ENCODE peak calls at places on chromosomes 2 and 18, in five cellular contexts. N is small intestine, Z is colonic mucosa, S is right atrium auricular region, E is Peyer's patch. V is an unnamed sample.

GRCh38 chr2:108926561-108927380 is 62.2 kb downstream of the EDAR start:
- DNase-seq in N (no peak), Z (no peak), S (no peak), E (peak; percentile 33), V (peak; percentile 66)

GRCh38 chr2:144430722-144431163 is 89.2 kb downstream of the ZEB2 start:
- DNase-seq in N (no peak), Z (no peak), S (no peak), E (no peak), V (no peak)

GRCh38 chr2:28269019-28269784 is 123.5 kb upstream of the FOSL2 start:
- DNase-seq in N (peak; percentile 98), Z (peak; percentile 79), S (no peak), E (no peak), V (no peak)

GRCh38 chr2:221517362-221518121 is 54.6 kb downstream of the EPHA4 start:
- DNase-seq in N (peak; percentile 13), Z (peak; percentile 67), S (peak; percentile 71), E (no peak), V (peak; percentile 90)

GRCh38 chr2:180573951-180574350 is 406.5 kb upstream of the UBE2E3 start:
- DNase-seq in N (no peak), Z (no peak), S (no peak), E (no peak), V (no peak)

GRCh38 chr18:59729781-59730180 is 32.6 kb upstream of the CCBE1 start:
- DNase-seq in N (no peak), Z (no peak), S (no peak), E (no peak), V (no peak)

GRCh38 chr2:55026202-55026601 is 24.0 kb downstream of the RTN4 start:
- DNase-seq in N (no peak), Z (no peak), S (no peak), E (no peak), V (no peak)

GRCh38 chr2:106161938-106162814 is 31.9 kb downstream of the UXS1 start:
- DNase-seq in N (peak; percentile 25), Z (no peak), S (no peak), E (no peak), V (no peak)

GRCh38 chr2:235007664-235008457 is 56.0 kb downstream of the SH3BP4 start:
- DNase-seq in N (no peak), Z (no peak), S (no peak), E (no peak), V (no peak)

GRCh38 chr2:31558401-31559295 is 22.1 kb downstream of the SRD5A2 start:
- DNase-seq in N (no peak), Z (no peak), S (no peak), E (no peak), V (no peak)

GRCh38 chr18:35345460-35345921 is 1.3 kb upstream of the ZNF24 start:
- DNase-seq in N (peak; percentile 6), Z (no peak), S (no peak), E (no peak), V (no peak)

GRCh38 chr2:174771631-174772491 is 7.6 kb upstream of the CHRNA1 start:
- DNase-seq in N (peak; percentile 63), Z (peak; percentile 61), S (peak; percentile 87), E (peak; percentile 72), V (peak; percentile 84)

GRCh38 chr2:88626171-88627054 is 851 bp downstream of the EIF2AK3 start:
- DNase-seq in N (peak; percentile 26), Z (peak; percentile 42), S (no peak), E (peak; percentile 64), V (peak; percentile 94)

GRCh38 chr2:20717641-20718040 is 50.7 kb downstream of the GDF7 start:
- DNase-seq in N (no peak), Z (no peak), S (no peak), E (no peak), V (no peak)

GRCh38 chr2:97891611-97892010 is 104.1 kb downstream of the TMEM131 start:
- DNase-seq in N (no peak), Z (no peak), S (no peak), E (no peak), V (no peak)

GRCh38 chr2:95034818-95035217 is 9.3 kb downstream of the MAL start:
- DNase-seq in N (no peak), Z (no peak), S (no peak), E (no peak), V (no peak)

GRCh38 chr18:55302337-55302833 is 285.6 kb downstream of the TCF4 start:
- DNase-seq in N (no peak), Z (no peak), S (no peak), E (no peak), V (no peak)

GRCh38 chr18:75249672-75250470 is 39.3 kb downstream of the TSHZ1 start:
- DNase-seq in N (no peak), Z (no peak), S (no peak), E (no peak), V (no peak)

GRCh38 chr2:102066554-102066953 is 74.8 kb downstream of the IL1R2 start:
- DNase-seq in N (no peak), Z (no peak), S (no peak), E (no peak), V (no peak)
- H3K27ac ChIP-seq in N (no peak overlapping the region), Z (no peak overlapping the region), S (no peak overlapping the region), E (no peak overlapping the region), V (no peak overlapping the region)

GRCh38 chr18:9105420-9105819 is 2.9 kb downstream of the NDUFV2 start:
- DNase-seq in N (no peak), Z (no peak), S (no peak), E (no peak), V (no peak)
- H3K27ac ChIP-seq in N (no peak overlapping the region), Z (no peak overlapping the region), S (no peak overlapping the region), E (peak overlapping the region; percentile 11), V (peak overlapping the region; percentile 9)

GRCh38 chr2:29477186-29477585 is 362.0 kb downstream of the CLIP4 start:
- DNase-seq in N (no peak), Z (no peak), S (no peak), E (no peak), V (no peak)

GRCh38 chr2:29478641-29479040 is 363.4 kb downstream of the CLIP4 start:
- DNase-seq in N (no peak), Z (no peak), S (no peak), E (no peak), V (no peak)

GRCh38 chr2:29481313-29481712 is 366.1 kb downstream of the CLIP4 start:
- DNase-seq in N (no peak), Z (no peak), S (no peak), E (no peak), V (no peak)

GRCh38 chr2:29480423-29480822 is 365.2 kb downstream of the CLIP4 start:
- DNase-seq in N (no peak), Z (no peak), S (no peak), E (no peak), V (no peak)

GRCh38 chr2:29479566-29479965 is 364.4 kb downstream of the CLIP4 start:
- DNase-seq in N (no peak), Z (no peak), S (no peak), E (no peak), V (no peak)
- H3K27ac ChIP-seq in N (no peak overlapping the region), Z (no peak overlapping the region), S (no peak overlapping the region), E (no peak overlapping the region), V (no peak overlapping the region)

GRCh38 chr2:38281095-38281742 is 95.9 kb downstream of the ATL2 start:
- DNase-seq in N (no peak), Z (no peak), S (no peak), E (no peak), V (no peak)

GRCh38 chr2:38271697-38272096 is 105.4 kb downstream of the ATL2 start:
- DNase-seq in N (no peak), Z (no peak), S (no peak), E (no peak), V (no peak)

GRCh38 chr2:38274286-38275276 is 102.5 kb downstream of the ATL2 start:
- DNase-seq in N (peak; percentile 33), Z (no peak), S (no peak), E (no peak), V (no peak)

GRCh38 chr2:38279201-38279600 is 97.9 kb downstream of the ATL2 start:
- DNase-seq in N (no peak), Z (no peak), S (no peak), E (no peak), V (no peak)

GRCh38 chr2:38277245-38278119 is 99.6 kb downstream of the ATL2 start:
- DNase-seq in N (no peak), Z (no peak), S (no peak), E (no peak), V (no peak)
- H3K27ac ChIP-seq in N (no peak overlapping the region), Z (peak overlapping the region; percentile 1), S (no peak overlapping the region), E (no peak overlapping the region), V (no peak overlapping the region)

GRCh38 chr2:85736456-85737355 is 17.1 kb upstream of the ATOH8 start:
- DNase-seq in N (no peak), Z (no peak), S (no peak), E (no peak), V (no peak)
- H3K27ac ChIP-seq in N (no peak overlapping the region), Z (no peak overlapping the region), S (peak overlapping the region; percentile 46), E (peak overlapping the region; percentile 70), V (peak overlapping the region; percentile 15)

DNA sequence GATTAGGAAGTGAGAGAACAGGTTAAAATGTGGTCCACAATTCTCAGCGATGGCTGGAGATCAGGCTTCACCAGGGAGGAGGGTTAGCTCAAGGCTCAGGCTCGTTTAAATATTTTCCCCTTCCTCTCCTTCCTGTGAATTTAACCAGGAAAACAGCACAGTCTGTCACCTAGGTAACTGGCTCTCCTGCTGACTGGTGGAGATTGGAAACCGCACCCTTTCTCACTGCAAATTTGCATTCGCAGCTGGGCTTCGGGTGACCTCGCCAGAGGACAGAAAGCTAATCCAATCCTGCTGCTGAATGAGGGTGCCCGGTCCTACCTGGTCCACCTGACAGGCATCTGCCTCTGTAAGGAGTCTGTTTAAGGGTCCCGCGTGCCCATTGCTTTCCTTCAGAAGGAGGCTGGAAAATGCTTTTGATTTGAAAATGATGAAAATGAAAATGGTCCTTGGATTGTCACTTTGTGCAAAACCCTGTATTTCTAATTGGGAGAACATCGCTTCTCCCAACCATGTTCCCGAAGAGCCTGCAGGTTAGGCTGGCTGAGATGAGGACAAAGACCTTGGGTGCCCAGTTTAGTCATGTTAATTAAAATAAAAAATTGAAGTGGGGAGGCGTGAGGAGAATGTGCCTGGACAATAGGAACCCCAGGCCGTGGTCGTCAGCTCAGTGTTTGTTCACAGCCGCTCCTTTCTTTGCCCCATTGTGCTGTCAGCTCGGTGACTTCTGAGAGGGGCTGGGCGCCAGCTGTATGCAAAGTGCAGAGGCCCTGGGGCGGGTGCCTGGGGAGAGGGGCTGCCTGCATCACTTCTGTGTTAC is 43.4 kb upstream of the MTCL1 start:
- DNase-seq in N (peak; percentile 26), Z (peak; percentile 40), S (no peak), E (no peak), V (no peak)
- H3K27ac ChIP-seq in N (no peak overlapping the region), Z (no peak overlapping the region), S (no peak overlapping the region), E (no peak overlapping the region), V (no peak overlapping the region)

GRCh38 chr2:227415538-227416424 is 28.0 kb upstream of the SCYGR1 start:
- DNase-seq in N (peak; percentile 29), Z (no peak), S (peak; percentile 76), E (no peak), V (peak; percentile 80)
- H3K27ac ChIP-seq in N (no peak overlapping the region), Z (no peak overlapping the region), S (peak overlapping the region; percentile 3), E (no peak overlapping the region), V (peak overlapping the region; percentile 89)

GRCh38 chr2:241567776-241568175 is 9.2 kb downstream of the BOK start:
- DNase-seq in N (no peak), Z (no peak), S (no peak), E (no peak), V (no peak)

GRCh38 chr2:241570961-241571581 is 12.5 kb downstream of the BOK start:
- DNase-seq in N (no peak), Z (no peak), S (no peak), E (no peak), V (peak; percentile 74)

GRCh38 chr2:241568738-241569137 is 10.2 kb downstream of the BOK start:
- DNase-seq in N (no peak), Z (no peak), S (no peak), E (no peak), V (peak; percentile 33)

GRCh38 chr2:241571821-241572620 is 13.5 kb downstream of the BOK start:
- DNase-seq in N (no peak), Z (no peak), S (no peak), E (no peak), V (peak; percentile 54)

GRCh38 chr2:241569831-241570281 is 11.3 kb downstream of the BOK start:
- DNase-seq in N (no peak), Z (no peak), S (no peak), E (no peak), V (peak; percentile 61)
- H3K27ac ChIP-seq in N (no peak overlapping the region), Z (no peak overlapping the region), S (no peak overlapping the region), E (no peak overlapping the region), V (no peak overlapping the region)